ENCODE peak calls at places on chromosomes 5 and 9, in seven cellular contexts. W, L, Z, C, A, Y and B are unnamed samples.

GRCh38 chr9:126429190-126429589 is 102.6 kb downstream of the MVB12B start:
- DNase-seq in W (no peak), L (no peak), Z (no peak), C (no peak), A (no peak), Y (no peak), B (no peak)

GRCh38 chr5:104951829-104952228 is 1389.2 kb upstream of the NUDT12 start:
- DNase-seq in W (no peak), L (no peak), Z (no peak), C (no peak), A (no peak), Y (peak; percentile 60), B (no peak)

GRCh38 chr9:99134893-99135341 is 30.0 kb downstream of the TGFBR1 start:
- DNase-seq in W (no peak), L (no peak), Z (peak; percentile 50), C (no peak), A (no peak), Y (no peak), B (no peak)

GRCh38 chr5:38039826-38040225 is 200.0 kb upstream of the GDNF start:
- DNase-seq in W (no peak), L (no peak), Z (no peak), C (no peak), A (no peak), Y (no peak), B (no peak)

GRCh38 chr5:174831985-174832384 is 107.6 kb downstream of the MSX2 start:
- DNase-seq in W (no peak), L (no peak), Z (no peak), C (no peak), A (no peak), Y (peak; percentile 67), B (no peak)

GRCh38 chr9:135577256-135577655 is 15.7 kb downstream of the PAEP start:
- DNase-seq in W (no peak), L (no peak), Z (no peak), C (no peak), A (no peak), Y (no peak), B (peak; percentile 4)

GRCh38 chr5:173592050-173592669 is 24.3 kb downstream of the BOD1 start:
- DNase-seq in W (no peak), L (no peak), Z (peak; percentile 6), C (no peak), A (peak; percentile 66), Y (peak; percentile 67), B (no peak)

GRCh38 chr5:59367791-59368394 is 525.6 kb downstream of the PDE4D start:
- DNase-seq in W (peak; percentile 68), L (peak; percentile 60), Z (peak; percentile 44), C (peak; percentile 75), A (peak; percentile 38), Y (peak; percentile 78), B (peak; percentile 35)

GRCh38 chr5:151319334-151319733 is 15.8 kb upstream of the SLC36A3 start:
- DNase-seq in W (no peak), L (peak; percentile 17), Z (peak; percentile 11), C (peak; percentile 73), A (peak; percentile 65), Y (peak; percentile 67), B (peak; percentile 60)

GRCh38 chr5:37696190-37697021 is 143.4 kb downstream of the GDNF start:
- DNase-seq in W (no peak), L (no peak), Z (peak; percentile 82), C (no peak), A (no peak), Y (no peak), B (no peak)

GRCh38 chr5:165232629-165233028 is 1727.2 kb downstream of the MAT2B start:
- DNase-seq in W (no peak), L (no peak), Z (no peak), C (no peak), A (no peak), Y (no peak), B (no peak)

GRCh38 chr5:134149571-134150303 is 27.0 kb downstream of the SKP1 start:
- DNase-seq in W (no peak), L (no peak), Z (peak; percentile 90), C (no peak), A (no peak), Y (no peak), B (no peak)
- H3K36me3 ChIP-seq in W (peaks cover 37% of the 10 kb centered on the region), L (no peaks in the 10 kb centered on the region), Z (peaks cover 26% of the 10 kb centered on the region), C (peaks cover 90% of the 10 kb centered on the region), A (peaks cover 83% of the 10 kb centered on the region), Y (peaks cover 85% of the 10 kb centered on the region), B (peaks cover 16% of the 10 kb centered on the region)

GRCh38 chr9:104780796-104781395 is 17.0 kb downstream of the NIPSNAP3B start:
- DNase-seq in W (no peak), L (no peak), Z (peak; percentile 43), C (no peak), A (peak; percentile 54), Y (no peak), B (no peak)
- TF ChIP-seq CTCF in W (no peak), L (no peak), Z (peak; percentile 50), C (no peak), A (peak; percentile 90), Y (peak; percentile 40), B (peak; percentile 32)

GRCh38 chr5:626850-627249 is 14.7 kb downstream of the CEP72 start:
- DNase-seq in W (no peak), L (no peak), Z (no peak), C (no peak), A (no peak), Y (no peak), B (no peak)
- H3K36me3 ChIP-seq in W (no peaks in the 10 kb centered on the region), L (no peaks in the 10 kb centered on the region), Z (peaks cover 6% of the 10 kb centered on the region), C (peaks cover 6% of the 10 kb centered on the region), A (peaks cover 52% of the 10 kb centered on the region), Y (peaks cover 25% of the 10 kb centered on the region), B (peaks cover 4% of the 10 kb centered on the region)

GRCh38 chr5:130912088-130912487 is 253.0 kb downstream of the HINT1 start:
- DNase-seq in W (no peak), L (no peak), Z (peak; percentile 6), C (no peak), A (no peak), Y (no peak), B (no peak)
- TF ChIP-seq CTCF in W (no peak), L (no peak), Z (peak; percentile 36), C (no peak), A (peak; percentile 49), Y (peak; percentile 57), B (no peak)

GRCh38 chr5:1809416-1810035 is 8.3 kb downstream of the NDUFS6 start:
- DNase-seq in W (no peak), L (no peak), Z (no peak), C (no peak), A (no peak), Y (no peak), B (no peak)

GRCh38 chr5:1807479-1808185 is 6.4 kb downstream of the NDUFS6 start:
- DNase-seq in W (no peak), L (no peak), Z (no peak), C (no peak), A (no peak), Y (no peak), B (no peak)

GRCh38 chr5:1806974-1807373 is 5.8 kb downstream of the NDUFS6 start:
- DNase-seq in W (no peak), L (no peak), Z (no peak), C (no peak), A (no peak), Y (no peak), B (no peak)

GRCh38 chr5:1808466-1808865 is 7.3 kb downstream of the NDUFS6 start:
- DNase-seq in W (no peak), L (no peak), Z (peak; percentile 93), C (no peak), A (no peak), Y (no peak), B (no peak)

DNA sequence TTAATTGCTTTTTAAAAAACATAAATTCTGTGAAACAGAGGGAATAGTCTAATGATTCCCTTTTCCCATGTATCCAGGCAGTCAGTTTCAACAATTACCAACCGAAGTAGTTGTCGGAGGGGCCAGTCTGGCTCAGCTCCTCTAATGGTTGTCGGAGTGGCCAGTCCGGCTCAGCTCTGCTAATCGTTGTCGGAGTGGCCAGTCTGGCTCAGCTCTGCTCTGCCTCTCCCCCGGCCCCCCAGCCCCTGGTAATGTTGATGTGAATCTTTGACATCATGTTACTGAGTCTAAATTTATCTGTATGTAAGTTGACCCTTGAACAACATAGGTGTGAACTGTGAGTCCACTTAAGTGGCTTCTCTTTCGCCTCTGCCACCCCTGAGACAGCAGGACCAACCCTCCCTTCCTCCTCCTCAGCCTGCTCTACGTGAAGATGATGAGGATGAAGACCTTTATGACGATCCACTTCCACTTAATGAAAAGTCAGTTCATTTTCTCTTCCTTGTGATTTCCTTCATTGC is 9.4 kb downstream of the NDUFS6 start:
- DNase-seq in W (no peak), L (no peak), Z (no peak), C (no peak), A (no peak), Y (no peak), B (peak; percentile 49)
- H3K36me3 ChIP-seq in W (peaks cover 70% of the 10 kb centered on the region), L (no peaks in the 10 kb centered on the region), Z (peaks cover 31% of the 10 kb centered on the region), C (peaks cover 98% of the 10 kb centered on the region), A (peaks cover 100% of the 10 kb centered on the region), Y (peaks cover 89% of the 10 kb centered on the region), B (peaks cover 5% of the 10 kb centered on the region)